ENCODE peak calls at places on chromosome 15, in eight cellular contexts. One of them, this sample, is unnamed. For H3K9me3 and H3K27me3, the result is how much of the 10 kb centered on the place peaks cover.

GRCh38 chr15:31338879-31339557 is 12.4 kb downstream of the KLF13 start:
- DNase-seq in pancreas: peak
- DNase-seq in astrocyte: peak
- DNase-seq in RWPE2: no peak
- DNase-seq in MM.1S: no peak
- DNase-seq in aorta: peak
- DNase-seq in lung: peak
- DNase-seq in adrenal gland: peak
- DNase-seq in this sample: peak

GRCh38 chr15:49495993-49496747 is 73.1 kb downstream of the FGF7 start:
- DNase-seq in adrenal gland: no peak
- DNase-seq in RWPE2: no peak
- DNase-seq in astrocyte: peak
- DNase-seq in pancreas: no peak
- DNase-seq in MM.1S: no peak
- DNase-seq in aorta: no peak
- DNase-seq in lung: no peak
- DNase-seq in this sample: no peak

GRCh38 chr15:90362936-90363212 is 10.8 kb downstream of the ZNF774 start:
- DNase-seq in MM.1S: no peak
- DNase-seq in lung: no peak
- DNase-seq in pancreas: no peak
- DNase-seq in astrocyte: peak
- DNase-seq in aorta: no peak
- DNase-seq in adrenal gland: peak
- DNase-seq in RWPE2: no peak
- DNase-seq in this sample: no peak

GRCh38 chr15:68643216-68643830 is 64.5 kb downstream of the CORO2B start:
- DNase-seq in lung: no peak
- DNase-seq in adrenal gland: no peak
- DNase-seq in RWPE2: peak
- DNase-seq in astrocyte: no peak
- DNase-seq in MM.1S: no peak
- DNase-seq in aorta: no peak
- DNase-seq in pancreas: no peak
- DNase-seq in this sample: no peak

GRCh38 chr15:99226802-99227201 is 22.6 kb downstream of the TTC23 start:
- DNase-seq in pancreas: no peak
- DNase-seq in astrocyte: no peak
- DNase-seq in aorta: no peak
- DNase-seq in RWPE2: no peak
- DNase-seq in lung: no peak
- DNase-seq in adrenal gland: no peak
- DNase-seq in MM.1S: no peak
- DNase-seq in this sample: no peak

GRCh38 chr15:60572462-60573214 is 93.7 kb upstream of the ICE2 start:
- DNase-seq in pancreas: no peak
- DNase-seq in RWPE2: no peak
- DNase-seq in adrenal gland: no peak
- DNase-seq in lung: no peak
- DNase-seq in MM.1S: no peak
- DNase-seq in astrocyte: no peak
- DNase-seq in aorta: no peak
- DNase-seq in this sample: no peak

GRCh38 chr15:90059208-90059985 is 42.9 kb downstream of the IDH2 start:
- DNase-seq in MM.1S: peak
- DNase-seq in lung: peak
- DNase-seq in pancreas: peak
- DNase-seq in aorta: peak
- DNase-seq in RWPE2: no peak
- DNase-seq in adrenal gland: peak
- DNase-seq in astrocyte: no peak
- DNase-seq in this sample: peak

GRCh38 chr15:72319360-72319984 is 485 bp downstream of the CELF6 start:
- DNase-seq in astrocyte: peak
- DNase-seq in aorta: peak
- DNase-seq in pancreas: peak
- DNase-seq in adrenal gland: peak
- DNase-seq in MM.1S: peak
- DNase-seq in RWPE2: peak
- DNase-seq in lung: peak
- DNase-seq in this sample: peak

GRCh38 chr15:40047413-40048154 is 8.6 kb upstream of the SRP14 start:
- DNase-seq in lung: peak
- DNase-seq in aorta: no peak
- DNase-seq in MM.1S: peak
- DNase-seq in pancreas: peak
- DNase-seq in RWPE2: peak
- DNase-seq in adrenal gland: peak
- DNase-seq in astrocyte: peak
- DNase-seq in this sample: peak

DNA sequence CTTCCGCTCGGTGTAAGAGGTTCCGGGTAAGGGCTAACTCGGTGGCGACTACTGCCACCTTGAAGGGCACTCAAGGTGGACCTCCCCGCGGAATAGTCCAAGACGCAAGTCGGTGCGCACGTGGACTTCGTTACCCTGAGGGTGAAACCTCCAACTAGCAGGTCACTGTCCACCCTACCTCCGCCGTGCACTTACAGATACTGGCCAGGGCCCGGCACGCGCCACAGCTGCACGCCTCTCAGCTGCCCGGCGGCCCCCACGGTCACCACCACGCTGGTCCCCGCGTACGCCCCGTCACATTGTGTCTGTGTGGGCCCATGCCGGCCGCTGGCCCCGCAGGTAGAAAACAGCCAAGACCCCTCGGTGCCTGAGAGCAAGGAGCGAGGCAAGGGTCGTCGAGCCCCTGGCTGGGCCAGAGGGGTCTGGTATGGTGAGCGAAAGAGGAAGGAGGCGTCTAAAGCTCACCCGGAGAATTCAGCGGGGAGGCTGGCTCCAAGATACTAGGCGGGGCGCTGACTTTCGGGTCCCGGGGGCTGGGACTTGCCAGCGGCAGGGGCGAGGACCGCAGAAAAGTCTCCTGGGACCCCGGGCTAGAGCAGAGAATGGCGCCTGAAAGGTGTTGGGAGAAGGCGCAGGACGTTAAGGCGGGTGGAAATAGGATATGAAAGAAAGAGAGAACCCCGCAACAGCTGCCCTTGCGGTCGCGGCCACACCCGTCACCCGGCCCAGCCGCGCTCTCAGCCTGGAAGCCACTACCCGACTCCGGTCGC is 930 bp downstream of the LTK start:
- DNase-seq in MM.1S: no peak
- DNase-seq in adrenal gland: no peak
- DNase-seq in pancreas: peak
- DNase-seq in astrocyte: no peak
- DNase-seq in lung: no peak
- DNase-seq in RWPE2: no peak
- DNase-seq in aorta: no peak
- DNase-seq in this sample: no peak
- H3K27ac ChIP-seq in MM.1S: no peak
- H3K27ac ChIP-seq in adrenal gland: no peak
- H3K27ac ChIP-seq in pancreas: no peak
- H3K27ac ChIP-seq in astrocyte: no peak
- H3K27ac ChIP-seq in lung: no peak
- H3K27ac ChIP-seq in RWPE2: no peak
- H3K27ac ChIP-seq in aorta: no peak
- H3K27ac ChIP-seq in this sample: peak

GRCh38 chr15:44573386-44573785 is 36.4 kb downstream of the EIF3J start:
- DNase-seq in pancreas: no peak
- DNase-seq in aorta: no peak
- DNase-seq in RWPE2: no peak
- DNase-seq in MM.1S: no peak
- DNase-seq in astrocyte: no peak
- DNase-seq in adrenal gland: no peak
- DNase-seq in lung: no peak
- DNase-seq in this sample: no peak

GRCh38 chr15:44580105-44580504 is 43.2 kb downstream of the EIF3J start:
- DNase-seq in adrenal gland: no peak
- DNase-seq in lung: no peak
- DNase-seq in pancreas: no peak
- DNase-seq in aorta: no peak
- DNase-seq in RWPE2: no peak
- DNase-seq in astrocyte: no peak
- DNase-seq in MM.1S: no peak
- DNase-seq in this sample: no peak

GRCh38 chr15:44569316-44569715 is 32.4 kb downstream of the EIF3J start:
- DNase-seq in adrenal gland: no peak
- DNase-seq in pancreas: no peak
- DNase-seq in MM.1S: no peak
- DNase-seq in lung: no peak
- DNase-seq in RWPE2: no peak
- DNase-seq in astrocyte: no peak
- DNase-seq in aorta: no peak
- DNase-seq in this sample: no peak

GRCh38 chr15:44574734-44575133 is 37.8 kb downstream of the EIF3J start:
- DNase-seq in MM.1S: no peak
- DNase-seq in RWPE2: no peak
- DNase-seq in aorta: no peak
- DNase-seq in astrocyte: no peak
- DNase-seq in pancreas: no peak
- DNase-seq in lung: no peak
- DNase-seq in adrenal gland: no peak
- DNase-seq in this sample: no peak
- H3K9me3 ChIP-seq in MM.1S: under half
- H3K9me3 ChIP-seq in RWPE2: under half
- H3K9me3 ChIP-seq in aorta: under half
- H3K9me3 ChIP-seq in astrocyte: under half
- H3K9me3 ChIP-seq in pancreas: under half
- H3K9me3 ChIP-seq in lung: under half
- H3K9me3 ChIP-seq in adrenal gland: under half
- H3K9me3 ChIP-seq in this sample: under half

GRCh38 chr15:83065431-83065830 is 1.6 kb downstream of the BTBD1 start:
- DNase-seq in lung: no peak
- DNase-seq in RWPE2: no peak
- DNase-seq in MM.1S: no peak
- DNase-seq in astrocyte: no peak
- DNase-seq in pancreas: no peak
- DNase-seq in adrenal gland: no peak
- DNase-seq in aorta: no peak
- DNase-seq in this sample: no peak

GRCh38 chr15:83066034-83066760 is 855 bp downstream of the BTBD1 start:
- DNase-seq in astrocyte: no peak
- DNase-seq in adrenal gland: peak
- DNase-seq in pancreas: no peak
- DNase-seq in MM.1S: no peak
- DNase-seq in aorta: no peak
- DNase-seq in lung: no peak
- DNase-seq in RWPE2: no peak
- DNase-seq in this sample: peak

GRCh38 chr15:83062768-83063180 is 4.3 kb downstream of the BTBD1 start:
- DNase-seq in RWPE2: no peak
- DNase-seq in aorta: no peak
- DNase-seq in MM.1S: no peak
- DNase-seq in lung: no peak
- DNase-seq in adrenal gland: no peak
- DNase-seq in pancreas: no peak
- DNase-seq in astrocyte: no peak
- DNase-seq in this sample: no peak

GRCh38 chr15:83063555-83063954 is 3.5 kb downstream of the BTBD1 start:
- DNase-seq in aorta: no peak
- DNase-seq in astrocyte: no peak
- DNase-seq in MM.1S: no peak
- DNase-seq in adrenal gland: no peak
- DNase-seq in lung: no peak
- DNase-seq in pancreas: no peak
- DNase-seq in RWPE2: no peak
- DNase-seq in this sample: no peak

GRCh38 chr15:83064859-83065258 is 2.2 kb downstream of the BTBD1 start:
- DNase-seq in RWPE2: no peak
- DNase-seq in adrenal gland: no peak
- DNase-seq in pancreas: no peak
- DNase-seq in MM.1S: no peak
- DNase-seq in astrocyte: no peak
- DNase-seq in lung: no peak
- DNase-seq in aorta: no peak
- DNase-seq in this sample: no peak
- H3K27me3 ChIP-seq in RWPE2: under half
- H3K27me3 ChIP-seq in adrenal gland: under half
- H3K27me3 ChIP-seq in pancreas: under half
- H3K27me3 ChIP-seq in MM.1S: under half
- H3K27me3 ChIP-seq in astrocyte: under half
- H3K27me3 ChIP-seq in lung: under half
- H3K27me3 ChIP-seq in aorta: under half
- H3K27me3 ChIP-seq in this sample: under half

GRCh38 chr15:37370938-37371337 is 270.6 kb upstream of the MEIS2 start:
- DNase-seq in astrocyte: no peak
- DNase-seq in aorta: no peak
- DNase-seq in RWPE2: no peak
- DNase-seq in adrenal gland: no peak
- DNase-seq in pancreas: no peak
- DNase-seq in lung: no peak
- DNase-seq in MM.1S: no peak
- DNase-seq in this sample: no peak

GRCh38 chr15:37375529-37375928 is 275.2 kb upstream of the MEIS2 start:
- DNase-seq in RWPE2: no peak
- DNase-seq in astrocyte: no peak
- DNase-seq in pancreas: no peak
- DNase-seq in MM.1S: no peak
- DNase-seq in aorta: no peak
- DNase-seq in lung: no peak
- DNase-seq in adrenal gland: no peak
- DNase-seq in this sample: no peak

GRCh38 chr15:37377428-37377827 is 277.1 kb upstream of the MEIS2 start:
- DNase-seq in aorta: no peak
- DNase-seq in lung: no peak
- DNase-seq in adrenal gland: no peak
- DNase-seq in RWPE2: no peak
- DNase-seq in pancreas: no peak
- DNase-seq in astrocyte: no peak
- DNase-seq in MM.1S: no peak
- DNase-seq in this sample: no peak

GRCh38 chr15:37372064-37372463 is 271.7 kb upstream of the MEIS2 start:
- DNase-seq in astrocyte: no peak
- DNase-seq in lung: no peak
- DNase-seq in MM.1S: no peak
- DNase-seq in RWPE2: no peak
- DNase-seq in adrenal gland: no peak
- DNase-seq in aorta: no peak
- DNase-seq in pancreas: no peak
- DNase-seq in this sample: no peak
- H3K27ac ChIP-seq in astrocyte: no peak
- H3K27ac ChIP-seq in lung: no peak
- H3K27ac ChIP-seq in MM.1S: no peak
- H3K27ac ChIP-seq in RWPE2: no peak
- H3K27ac ChIP-seq in adrenal gland: no peak
- H3K27ac ChIP-seq in aorta: no peak
- H3K27ac ChIP-seq in pancreas: no peak
- H3K27ac ChIP-seq in this sample: no peak